ENCODE peak calls at places on chromosome 5, in four cellular contexts. Y is astrocyte, J is HFF-Myc, U is fibroblast of lung. S is an unnamed sample.

GRCh38 chr5:164358531-164359259 is 853.3 kb downstream of the MAT2B start:
- DNase-seq in U (peak), J (no peak), Y (peak), S (no peak)

GRCh38 chr5:156913719-156914370 is 49.2 kb downstream of the TIMD4 start:
- DNase-seq in J (no peak), U (no peak), Y (no peak), S (peak)

GRCh38 chr5:167653645-167654106 is 637.8 kb upstream of the WWC1 start:
- DNase-seq in U (peak), J (no peak), Y (no peak), S (no peak)

GRCh38 chr5:61783481-61783880 is 451.4 kb downstream of the ZSWIM6 start:
- DNase-seq in J (no peak), Y (no peak), U (no peak), S (no peak)

GRCh38 chr5:123696948-123697347 is 185.0 kb downstream of the CSNK1G3 start:
- DNase-seq in J (no peak), U (no peak), Y (no peak), S (no peak)

GRCh38 chr5:6446042-6446441 is 2.6 kb upstream of the UBE2QL1 start:
- DNase-seq in U (no peak), J (no peak), Y (no peak), S (no peak)

GRCh38 chr5:38376404-38376803 is 118.0 kb downstream of the EGFLAM start:
- DNase-seq in J (no peak), Y (no peak), U (no peak), S (no peak)

GRCh38 chr5:109105631-109106267 is 304.0 kb downstream of the PJA2 start:
- DNase-seq in Y (peak), J (peak), U (peak), S (no peak)

GRCh38 chr5:31553863-31554262 is 21.8 kb downstream of the C5orf22 start:
- DNase-seq in J (no peak), U (no peak), Y (no peak), S (no peak)

GRCh38 chr5:108747111-108748009 is at the start of gene FER:
- DNase-seq in U (peak), J (peak), Y (peak), S (peak)

GRCh38 chr5:93790401-93790800 is 49.0 kb upstream of the POU5F2 start:
- DNase-seq in J (no peak), Y (peak), U (peak), S (no peak)

GRCh38 chr5:141533897-141534296 is 45.0 kb downstream of the PCDHGC5 start:
- DNase-seq in J (no peak), Y (no peak), U (no peak), S (no peak)

GRCh38 chr5:72554897-72555296 is 47.7 kb upstream of the ZNF366 start:
- DNase-seq in Y (no peak), U (no peak), J (no peak), S (no peak)

GRCh38 chr5:27778121-27778520 is 739.7 kb upstream of the CDH9 start:
- DNase-seq in Y (no peak), J (no peak), U (no peak), S (no peak)

GRCh38 chr5:133399247-133399891 is 213.0 kb downstream of the FSTL4 start:
- DNase-seq in Y (no peak), J (no peak), U (no peak), S (no peak)

GRCh38 chr5:74973694-74974093 is 78.7 kb downstream of the GCNT4 start:
- DNase-seq in U (no peak), Y (no peak), J (no peak), S (no peak)

GRCh38 chr5:136424835-136425694 is 59.7 kb upstream of the TRPC7 start:
- DNase-seq in U (peak), J (peak), Y (peak), S (peak)

GRCh38 chr5:149448831-149449714 is 70.0 kb upstream of the IL17B start:
- DNase-seq in J (no peak), Y (no peak), U (no peak), S (no peak)

GRCh38 chr5:55483903-55484302 is 50.9 kb downstream of the PLPP1 start:
- DNase-seq in U (no peak), J (no peak), Y (no peak), S (no peak)

GRCh38 chr5:150129454-150129812 is 26.2 kb downstream of the PDGFRB start:
- DNase-seq in Y (no peak), J (no peak), U (no peak), S (no peak)

GRCh38 chr5:38613992-38614836 is 57.8 kb upstream of the LIFR start:
- DNase-seq in J (no peak), Y (no peak), U (no peak), S (no peak)

GRCh38 chr5:36389245-36389644 is 87.5 kb upstream of the RANBP3L start:
- DNase-seq in U (no peak), Y (no peak), J (no peak), S (no peak)

GRCh38 chr5:78501411-78502338 is 141.3 kb downstream of the SCAMP1 start:
- DNase-seq in U (peak), Y (peak), J (no peak), S (no peak)

GRCh38 chr5:141940695-141941271 is 17.1 kb downstream of the DELE1 start:
- DNase-seq in J (no peak), U (peak), Y (peak), S (no peak)

GRCh38 chr5:1929108-1929991 is 46.6 kb upstream of the IRX4 start:
- DNase-seq in Y (no peak), U (no peak), J (no peak), S (no peak)

GRCh38 chr5:159105318-159106053 is 5.8 kb upstream of the EBF1 start:
- DNase-seq in U (no peak), Y (no peak), J (no peak), S (peak)

GRCh38 chr5:159107308-159107707 is 7.6 kb upstream of the EBF1 start:
- DNase-seq in Y (no peak), U (no peak), J (no peak), S (no peak)

GRCh38 chr5:159106193-159106568 is 6.5 kb upstream of the EBF1 start:
- DNase-seq in J (no peak), Y (no peak), U (no peak), S (peak)

GRCh38 chr5:159104759-159105317 is 5.1 kb upstream of the EBF1 start:
- DNase-seq in J (no peak), Y (no peak), U (no peak), S (peak)

DNA sequence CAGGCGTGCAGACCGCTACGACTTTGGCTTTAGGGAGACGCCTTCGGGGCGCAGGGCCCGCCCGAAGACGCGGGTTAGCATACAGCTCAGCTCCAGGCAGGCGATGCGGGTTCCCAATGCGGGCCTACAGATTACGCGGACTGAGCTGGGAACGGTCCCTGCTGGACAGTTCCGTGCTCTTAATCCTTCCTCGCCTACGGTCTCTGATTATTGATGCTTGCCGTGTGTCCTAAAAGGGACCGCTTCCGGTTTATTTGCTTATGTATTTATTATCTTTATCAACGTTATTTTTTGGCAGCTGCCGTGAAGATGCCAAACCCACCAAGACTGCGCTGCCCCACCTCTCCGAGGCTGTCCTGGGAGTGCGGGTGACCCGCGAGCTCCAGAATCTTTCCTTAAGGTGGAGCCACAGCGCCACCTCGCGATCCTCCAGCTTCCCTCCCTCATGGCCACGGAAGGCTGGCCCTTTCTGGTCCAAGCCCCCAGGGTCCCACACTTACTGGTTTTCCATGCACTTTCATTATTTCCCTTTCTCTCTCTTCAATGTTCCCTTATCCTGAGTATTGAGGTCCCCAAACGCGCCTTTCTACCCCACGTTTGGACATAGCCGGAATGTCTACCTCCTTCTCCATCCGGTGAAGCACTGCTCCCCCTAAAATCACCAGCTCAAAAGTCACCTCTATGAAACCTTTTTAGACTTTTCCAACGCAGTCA is 7.0 kb upstream of the EBF1 start:
- DNase-seq in U (peak), Y (peak), J (no peak), S (peak)
- TF ChIP-seq CTCF in U (peak), Y (peak), J (peak), S (peak)

DNA sequence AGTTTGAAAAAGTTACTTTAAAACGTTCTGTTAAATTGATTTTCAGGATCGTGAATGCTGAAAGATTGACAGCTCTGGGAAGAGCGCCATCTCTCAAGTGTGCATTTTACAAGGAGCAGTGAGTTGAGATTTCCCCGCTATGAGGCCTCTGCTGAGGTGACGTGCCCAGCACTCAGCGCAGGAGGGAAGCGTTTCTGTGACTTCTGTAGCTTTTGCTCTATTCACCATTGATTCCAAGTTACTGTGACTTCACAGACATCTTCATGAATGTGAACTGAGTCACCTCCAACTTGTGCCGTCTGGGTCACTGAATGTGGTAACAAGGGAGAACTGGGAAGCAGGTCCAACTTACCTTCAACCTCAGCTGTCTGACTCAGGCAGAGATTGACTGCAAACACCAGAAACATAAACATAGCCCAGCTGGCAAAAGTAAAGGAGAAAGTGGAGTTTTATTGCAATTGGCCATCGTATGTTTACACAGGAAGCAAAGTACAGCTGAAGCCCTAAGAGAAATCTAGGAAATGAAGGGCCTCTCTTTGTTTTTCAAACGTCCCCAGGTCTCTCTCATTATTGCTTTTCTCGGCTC is 428.8 kb upstream of the CLINT1 start:
- DNase-seq in Y (peak), U (peak), J (peak), S (no peak)
- TF ChIP-seq CTCF in Y (no peak), U (no peak), J (no peak), S (no peak)

GRCh38 chr5:152514827-152515397 is 109.8 kb upstream of the NMUR2 start:
- DNase-seq in J (no peak), U (peak), Y (no peak), S (peak)
- TF ChIP-seq CTCF in J (peak), U (peak), Y (peak), S (peak)

GRCh38 chr5:11619339-11620028 is 284.8 kb downstream of the CTNND2 start:
- DNase-seq in J (no peak), U (peak), Y (peak), S (no peak)
- TF ChIP-seq CTCF in J (no peak), U (no peak), Y (peak), S (no peak)

DNA sequence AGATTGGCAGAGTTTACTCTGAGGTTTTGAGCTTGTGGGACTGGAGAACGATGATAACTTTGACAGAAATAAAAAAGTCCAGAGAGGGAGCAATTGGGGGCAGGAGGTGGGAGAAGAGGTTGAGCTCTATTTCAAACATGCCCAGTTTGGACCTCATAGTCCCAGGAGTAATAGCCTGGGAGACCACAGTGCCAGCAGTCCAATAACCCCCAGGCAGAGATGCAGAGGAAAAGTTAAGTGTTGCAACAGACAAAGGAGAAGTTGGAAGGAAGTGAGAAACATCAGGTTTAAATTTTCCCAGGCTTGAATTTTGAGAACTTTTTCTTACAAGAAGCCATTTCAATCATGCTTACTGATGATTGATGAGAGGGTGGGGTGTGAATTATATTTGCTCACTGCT is 117.0 kb upstream of the GHR start:
- DNase-seq in U (no peak), J (no peak), Y (no peak), S (no peak)
- TF ChIP-seq CTCF in U (no peak), J (no peak), Y (no peak), S (no peak)

DNA sequence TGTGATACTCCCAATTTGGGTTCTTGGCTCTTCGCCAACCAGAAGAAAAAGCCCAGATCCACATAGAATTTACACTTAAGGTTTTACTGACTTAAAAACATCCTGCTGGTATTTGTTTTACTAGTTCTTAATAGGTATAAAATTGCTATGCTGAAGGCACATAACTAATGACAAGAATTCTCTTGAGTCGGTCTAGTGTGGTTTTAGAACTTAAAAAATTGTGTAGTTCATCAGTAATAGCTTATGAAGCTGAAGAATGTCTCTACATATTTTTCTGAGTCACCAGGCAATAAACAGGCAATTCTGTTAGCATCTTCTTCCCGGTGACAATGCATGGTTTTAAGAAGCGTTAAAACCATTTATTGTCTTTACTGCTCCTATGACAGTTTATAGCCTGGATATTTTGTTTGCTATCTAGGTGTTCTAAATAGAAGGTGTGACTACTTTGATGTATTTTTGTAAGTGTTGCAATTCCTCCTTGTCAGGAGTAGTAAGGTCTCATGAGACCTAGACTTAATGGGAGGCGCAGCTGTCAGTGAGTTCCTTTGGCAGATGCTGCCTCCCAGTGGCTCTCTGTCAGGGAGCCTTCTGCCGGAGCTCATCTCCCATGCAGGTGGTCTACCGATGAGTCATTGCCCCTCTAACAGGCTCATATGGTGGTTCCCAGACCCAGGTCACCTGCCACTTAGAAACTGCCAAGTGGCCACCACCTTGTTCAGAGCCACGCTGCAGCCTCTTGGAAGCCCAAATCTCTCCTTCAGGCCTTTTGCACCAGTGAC is 173.8 kb downstream of the MAST4 start:
- DNase-seq in U (peak), J (no peak), Y (peak), S (peak)
- TF ChIP-seq CTCF in U (peak), J (peak), Y (peak), S (peak)

GRCh38 chr5:174734571-174735497 is 10.5 kb downstream of the MSX2 start:
- DNase-seq in U (no peak), J (no peak), Y (no peak), S (no peak)

GRCh38 chr5:174733091-174733690 is 8.8 kb downstream of the MSX2 start:
- DNase-seq in Y (no peak), J (no peak), U (no peak), S (no peak)

GRCh38 chr5:174731214-174732039 is 7.0 kb downstream of the MSX2 start:
- DNase-seq in U (no peak), J (no peak), Y (no peak), S (no peak)

GRCh38 chr5:174733836-174734235 is 9.5 kb downstream of the MSX2 start:
- DNase-seq in Y (no peak), J (no peak), U (no peak), S (no peak)

DNA sequence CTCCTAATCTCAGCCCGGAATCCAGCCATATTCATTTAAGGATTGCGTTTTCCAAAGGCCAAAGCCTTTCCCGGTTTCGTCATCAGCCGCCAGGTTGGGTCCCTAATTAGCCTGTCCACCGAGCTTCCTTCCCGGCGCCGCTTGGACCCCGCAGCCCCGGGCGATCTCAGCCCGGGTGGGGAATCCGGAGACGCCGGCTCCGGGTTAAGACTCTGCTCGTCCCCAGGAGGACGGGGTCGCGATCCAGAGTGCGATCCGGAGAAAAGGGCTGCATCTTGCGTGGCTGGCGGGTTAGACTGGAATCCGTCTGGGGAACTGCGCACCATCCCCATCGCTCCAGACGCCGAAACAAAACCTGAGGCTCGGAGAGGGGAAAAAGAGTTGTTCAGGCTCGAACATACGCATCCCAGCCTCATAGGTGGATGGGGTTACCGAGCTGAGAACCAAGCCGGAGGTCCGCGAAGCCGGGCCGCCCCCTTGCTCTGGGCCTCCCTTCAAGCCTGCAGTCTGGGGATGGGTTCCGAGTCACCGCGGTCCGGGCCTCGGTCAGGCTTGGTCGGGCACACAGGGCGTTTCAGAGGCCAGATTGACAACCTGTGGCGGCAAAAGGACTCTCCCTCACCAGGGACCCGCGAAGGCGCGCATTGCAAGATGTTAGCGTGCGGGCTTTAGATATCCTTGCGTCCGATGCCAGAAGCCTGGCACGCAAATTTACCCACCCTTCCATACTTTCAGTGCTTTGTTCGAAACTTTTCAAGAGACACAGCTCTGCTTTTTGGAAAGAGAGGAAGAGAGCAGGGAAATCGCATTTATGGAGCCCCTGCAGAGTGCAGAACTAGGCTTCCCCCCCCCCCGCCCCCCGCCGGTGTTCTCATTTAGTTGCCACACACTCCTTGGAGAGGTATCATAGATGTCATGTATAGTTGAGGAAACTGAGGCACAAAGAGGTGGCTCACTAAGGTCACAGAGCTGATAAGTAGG is 7.9 kb downstream of the MSX2 start:
- DNase-seq in J (no peak), Y (no peak), U (no peak), S (no peak)
- TF ChIP-seq CTCF in J (no peak), Y (no peak), U (no peak), S (no peak)

GRCh38 chr5:103037673-103038455 is 82.1 kb downstream of the GIN1 start:
- DNase-seq in Y (no peak), U (no peak), J (no peak), S (no peak)
- TF ChIP-seq CTCF in Y (no peak), U (no peak), J (no peak), S (no peak)

GRCh38 chr5:60206234-60206633 is 312.7 kb upstream of the PDE4D start:
- DNase-seq in U (no peak), Y (no peak), J (no peak), S (no peak)

GRCh38 chr5:60209146-60209840 is 315.8 kb upstream of the PDE4D start:
- DNase-seq in J (no peak), Y (no peak), U (no peak), S (no peak)

GRCh38 chr5:60210810-60211209 is 317.3 kb upstream of the PDE4D start:
- DNase-seq in Y (no peak), J (no peak), U (no peak), S (peak)

GRCh38 chr5:60207031-60207430 is 313.5 kb upstream of the PDE4D start:
- DNase-seq in U (no peak), Y (no peak), J (no peak), S (peak)

GRCh38 chr5:60208681-60209080 is 315.2 kb upstream of the PDE4D start:
- DNase-seq in Y (no peak), J (no peak), U (no peak), S (no peak)
- TF ChIP-seq CTCF in Y (no peak), J (no peak), U (no peak), S (no peak)